ENCODE peak calls at places on chromosomes 7 and 10, in six cellular contexts. S is lower lobe of right lung; B is foreskin keratinocyte; I is HFF-Myc; N is H9; C is CD4-positive, alpha-beta T cell. G is an unnamed sample.

GRCh38 chr7:102897211-102897621 is 15.6 kb upstream of the LRRC17 start:
- DNase-seq in C (no peak), S (no peak), I (no peak), B (no peak), N (no peak), G (no peak)

GRCh38 chr10:11424456-11425287 is 186.8 kb downstream of the USP6NL start:
- DNase-seq in S (peak), B (peak), N (peak), I (peak), C (no peak), G (peak)

GRCh38 chr7:134660961-134661376 is 14.3 kb downstream of the BPGM start:
- DNase-seq in C (no peak), B (peak), I (no peak), S (no peak), N (no peak), G (no peak)

GRCh38 chr10:66440562-66440961 is 485.3 kb upstream of the LRRTM3 start:
- DNase-seq in S (no peak), C (no peak), N (no peak), B (no peak), I (no peak), G (no peak)

GRCh38 chr7:130896051-130896881 is 162.3 kb upstream of the KLF14 start:
- DNase-seq in B (no peak), I (no peak), N (no peak), S (no peak), C (no peak), G (no peak)

GRCh38 chr7:55477781-55478374 is 94.4 kb downstream of the VOPP1 start:
- DNase-seq in N (peak), B (no peak), S (no peak), I (peak), C (no peak), G (no peak)

GRCh38 chr7:148624735-148625134 is 34.2 kb downstream of the C7orf33 start:
- DNase-seq in N (no peak), I (no peak), B (no peak), C (no peak), S (no peak), G (no peak)

GRCh38 chr7:94701555-94701973 is 45.6 kb upstream of the SGCE start:
- DNase-seq in I (peak), C (no peak), N (no peak), B (peak), S (no peak), G (no peak)

GRCh38 chr10:4704034-4704545 is 121.9 kb upstream of the AKR1E2 start:
- DNase-seq in B (peak), S (no peak), N (no peak), C (no peak), I (peak), G (no peak)

GRCh38 chr7:135189961-135190360 is 19.5 kb upstream of the CYREN start:
- DNase-seq in C (no peak), I (peak), B (no peak), N (no peak), S (no peak), G (no peak)

GRCh38 chr7:85162743-85163142 is 24.1 kb downstream of the SEMA3D start:
- DNase-seq in S (no peak), B (no peak), I (no peak), N (no peak), C (no peak), G (no peak)

GRCh38 chr7:8057566-8057965 is 89.0 kb downstream of the GLCCI1 start:
- DNase-seq in C (no peak), B (no peak), I (no peak), S (no peak), N (no peak), G (no peak)

GRCh38 chr7:8105449-8106095 is 137.0 kb downstream of the GLCCI1 start:
- DNase-seq in N (no peak), B (no peak), S (no peak), I (no peak), C (no peak), G (no peak)

GRCh38 chr7:41732279-41733062 is 29.6 kb upstream of the INHBA start:
- DNase-seq in C (no peak), N (no peak), I (no peak), B (no peak), S (peak), G (no peak)

GRCh38 chr10:82925547-82925946 is 1050.6 kb downstream of the NRG3 start:
- DNase-seq in I (no peak), C (no peak), S (no peak), N (no peak), B (peak), G (no peak)

GRCh38 chr7:103791894-103792293 is 197.6 kb downstream of the RELN start:
- DNase-seq in B (no peak), N (no peak), I (no peak), S (no peak), C (no peak), G (no peak)

GRCh38 chr10:122473116-122473515 is 11.8 kb downstream of the HTRA1 start:
- DNase-seq in B (no peak), N (no peak), I (no peak), C (no peak), S (no peak), G (no peak)

GRCh38 chr7:43942997-43943701 is 16.9 kb downstream of the UBE2D4 start:
- DNase-seq in N (no peak), C (no peak), S (no peak), I (no peak), B (no peak), G (no peak)

GRCh38 chr10:12214763-12215218 is 18.8 kb downstream of the CDC123 start:
- DNase-seq in B (peak), C (peak), N (no peak), I (no peak), S (no peak), G (no peak)

GRCh38 chr7:20199015-20199737 is 18.0 kb downstream of the MACC1 start:
- DNase-seq in C (no peak), S (peak), N (no peak), B (peak), I (no peak), G (no peak)

GRCh38 chr10:127871631-127872010 is 21.1 kb downstream of the CLRN3 start:
- DNase-seq in C (no peak), B (no peak), I (no peak), N (no peak), S (no peak), G (no peak)

GRCh38 chr10:63468947-63469346 is 3.2 kb upstream of the JMJD1C start:
- DNase-seq in C (no peak), N (no peak), S (no peak), I (no peak), B (no peak), G (no peak)

GRCh38 chr7:128867842-128868623 is 5.4 kb downstream of the ATP6V1F start:
- DNase-seq in N (peak), B (peak), C (no peak), S (no peak), I (no peak), G (no peak)

GRCh38 chr7:149871576-149871975 is 2.2 kb upstream of the ATP6V0E2 start:
- DNase-seq in C (no peak), S (no peak), I (no peak), B (no peak), N (peak), G (no peak)

GRCh38 chr10:7162331-7162730 is 248.5 kb downstream of the SFMBT2 start:
- DNase-seq in N (no peak), S (no peak), C (no peak), I (no peak), B (no peak), G (no peak)

GRCh38 chr7:143300959-143301617 is 12.9 kb downstream of the CASP2 start:
- DNase-seq in I (no peak), C (no peak), B (no peak), N (no peak), S (no peak), G (no peak)

GRCh38 chr7:21500117-21500516 is 42.7 kb upstream of the DNAH11 start:
- DNase-seq in C (no peak), I (no peak), N (no peak), B (no peak), S (no peak), G (no peak)

DNA sequence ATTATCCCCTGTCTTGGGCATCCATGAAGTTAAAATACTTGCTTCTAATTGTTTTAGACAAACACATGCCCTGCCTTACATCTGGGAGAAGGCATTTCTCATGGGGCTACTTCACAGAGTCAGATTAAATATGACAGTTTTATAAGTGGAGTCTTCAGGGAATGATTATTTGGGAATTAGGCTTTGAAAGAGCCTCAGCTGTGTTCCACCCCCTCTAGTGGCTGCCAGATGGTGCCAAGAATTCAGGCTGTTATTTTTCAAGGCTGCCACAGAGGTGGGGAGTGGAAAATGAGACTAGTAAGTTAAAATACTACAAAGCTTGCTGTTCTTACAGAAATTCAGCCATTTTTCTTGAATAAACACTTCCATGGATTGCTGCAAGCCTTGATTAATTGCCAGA is 45.8 kb upstream of the DNAH11 start:
- DNase-seq in N (no peak), C (no peak), S (no peak), I (peak), B (peak), G (no peak)
- TF ChIP-seq CTCF in N (peak), C (no peak), S (peak), I (peak), B (no peak), G (no peak)

GRCh38 chr10:30491832-30492530 is 58.0 kb downstream of the MAP3K8 start:
- DNase-seq in I (no peak), N (no peak), B (no peak), C (no peak), S (no peak), G (no peak)

GRCh38 chr10:30494558-30494957 is 60.6 kb downstream of the MAP3K8 start:
- DNase-seq in N (no peak), S (no peak), I (no peak), B (no peak), C (no peak), G (no peak)

GRCh38 chr10:30491204-30491603 is 57.2 kb downstream of the MAP3K8 start:
- DNase-seq in N (no peak), I (no peak), S (no peak), C (no peak), B (peak), G (no peak)

GRCh38 chr10:30495687-30496086 is 61.7 kb downstream of the MAP3K8 start:
- DNase-seq in S (no peak), I (no peak), B (no peak), C (no peak), N (no peak), G (no peak)

DNA sequence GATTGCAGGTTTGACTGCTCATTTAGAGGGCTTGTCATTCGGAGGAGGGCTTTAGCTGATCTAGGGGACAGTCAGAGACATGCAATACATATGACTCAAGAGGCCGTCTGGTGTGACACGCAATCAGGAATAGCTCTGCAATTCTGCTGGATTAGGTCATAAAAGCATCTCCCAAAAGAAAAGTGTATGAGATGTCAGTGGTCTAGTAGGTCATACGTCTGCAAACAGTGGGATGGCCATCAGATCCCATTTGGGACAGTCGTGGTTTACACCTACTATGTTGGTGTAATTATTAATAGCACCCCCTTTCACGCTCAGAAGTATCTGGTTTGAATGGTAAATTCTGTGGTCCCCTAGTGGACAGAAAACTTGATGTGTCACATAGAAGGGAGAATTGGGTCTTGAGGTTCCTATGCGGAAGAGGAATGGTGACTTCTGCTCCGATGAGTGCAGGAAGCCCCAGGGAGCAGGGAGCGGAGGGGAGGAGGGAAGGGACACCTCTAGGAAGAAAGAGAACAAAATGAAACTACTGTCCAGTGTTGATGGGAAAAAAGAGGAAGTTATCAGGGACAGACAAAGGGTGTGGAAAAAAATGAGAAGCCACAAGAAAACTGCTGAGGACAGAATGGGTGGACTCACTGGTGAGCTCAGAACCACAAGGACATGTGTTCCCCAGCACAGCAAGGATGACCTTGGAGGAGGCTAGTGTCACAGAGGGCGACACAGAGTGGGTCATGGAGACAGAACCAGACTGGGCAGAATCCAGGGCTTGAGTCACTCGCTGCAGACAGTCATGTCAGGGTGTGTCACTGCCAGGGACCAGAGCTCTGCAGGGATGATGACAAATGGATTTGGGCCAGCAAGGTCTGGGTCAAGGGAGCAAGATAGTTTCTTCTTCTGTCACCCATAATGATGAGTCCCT is 59.9 kb downstream of the MAP3K8 start:
- DNase-seq in N (no peak), I (no peak), C (no peak), B (no peak), S (peak), G (no peak)
- TF ChIP-seq CTCF in N (peak), I (no peak), C (no peak), B (no peak), S (no peak), G (no peak)

DNA sequence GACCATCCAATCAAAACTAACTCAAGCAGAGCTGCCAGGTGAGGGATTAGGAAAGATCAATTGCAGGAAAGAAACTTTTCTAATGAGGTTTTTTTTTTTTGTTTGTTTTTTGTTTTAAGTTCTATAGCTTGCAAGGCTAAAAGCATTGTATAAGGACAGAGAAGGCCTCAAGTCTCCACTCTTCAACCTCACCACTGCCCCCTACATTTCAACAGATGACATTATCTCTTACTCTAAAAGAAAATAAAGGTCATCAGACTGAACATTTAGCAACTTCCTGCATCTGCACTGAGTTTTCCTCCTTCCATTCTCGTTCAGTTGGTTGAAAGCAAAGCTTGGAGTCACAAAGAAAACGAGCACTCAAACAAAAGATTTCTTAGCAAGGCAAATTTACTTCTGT is 45.2 kb upstream of the EXOC4 start:
- DNase-seq in N (no peak), C (no peak), B (no peak), I (no peak), S (no peak), G (no peak)
- TF ChIP-seq CTCF in N (peak), C (no peak), B (peak), I (peak), S (no peak), G (peak)

DNA sequence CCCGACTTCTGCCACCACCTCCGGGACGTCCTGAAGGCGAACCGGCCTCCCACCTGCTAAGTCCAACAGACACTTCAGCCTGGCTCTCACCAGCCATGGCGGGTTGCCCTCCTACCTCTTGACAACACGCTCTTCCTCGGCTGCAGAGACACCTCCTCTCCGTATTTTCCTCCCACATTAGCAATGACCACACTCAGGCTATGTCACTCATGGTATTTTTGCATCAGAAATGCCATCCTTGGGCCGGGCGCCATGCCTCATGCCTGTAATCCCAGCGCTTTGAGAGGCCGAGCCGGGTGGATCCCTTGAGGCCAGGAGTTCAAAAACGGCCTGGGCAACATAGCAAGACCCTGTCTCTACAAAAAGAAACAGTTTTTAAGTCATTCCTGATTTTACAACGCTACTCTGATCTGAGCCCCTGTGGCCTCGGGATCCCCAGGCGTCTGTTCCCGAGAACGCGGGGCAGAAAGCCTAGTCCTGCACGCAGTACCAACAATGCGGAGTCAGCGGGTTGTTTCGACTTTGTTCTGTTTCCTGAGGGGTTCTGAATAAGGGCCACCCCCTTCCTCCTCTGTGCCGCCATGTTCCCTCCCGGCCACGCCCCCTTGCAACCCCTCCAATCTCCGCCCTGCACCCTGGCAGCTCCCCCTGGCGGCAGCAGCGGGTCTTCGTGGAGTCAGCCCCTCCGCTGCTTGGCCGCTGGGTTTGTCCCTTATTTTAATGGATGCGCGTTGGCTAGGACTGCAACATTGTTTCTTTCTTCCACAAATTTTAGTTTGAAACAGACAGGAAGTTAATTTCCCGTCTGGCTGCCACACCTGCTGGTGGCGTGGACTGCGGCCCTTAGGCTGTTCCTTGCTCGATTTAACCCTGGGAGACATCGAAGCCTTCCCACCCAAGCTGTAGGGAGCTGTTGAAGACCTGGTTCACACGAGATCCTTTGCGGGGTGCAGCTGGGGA is 9.7 kb upstream of the ZFAND2A start:
- DNase-seq in C (peak), N (peak), B (peak), S (peak), I (no peak), G (peak)
- TF ChIP-seq CTCF in C (peak), N (peak), B (peak), S (peak), I (peak), G (peak)

GRCh38 chr10:37991655-37992054 is 15.2 kb upstream of the ZNF25 start:
- DNase-seq in I (no peak), S (no peak), N (no peak), B (no peak), C (no peak), G (no peak)

DNA sequence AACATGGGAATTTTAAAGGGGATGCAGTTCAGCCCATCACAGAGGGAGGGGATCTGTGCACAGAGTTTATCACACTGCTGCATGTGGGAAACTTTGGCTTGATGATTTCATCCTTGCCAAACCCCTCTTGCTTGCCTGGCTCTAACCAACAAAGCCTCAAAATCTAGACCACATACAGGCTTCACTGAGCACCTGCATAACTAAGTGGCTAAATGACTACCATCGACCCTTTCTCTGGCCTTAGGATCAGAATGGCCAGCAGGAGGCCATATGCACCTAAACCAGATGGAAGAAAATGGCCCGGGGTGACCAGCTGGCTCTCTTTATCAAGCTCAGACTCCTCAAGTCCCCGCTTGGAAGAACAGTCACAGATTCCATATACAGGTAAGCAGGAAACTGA is 15.6 kb upstream of the ZNF25 start:
- DNase-seq in C (no peak), N (no peak), B (no peak), I (no peak), S (no peak), G (no peak)
- TF ChIP-seq CTCF in C (no peak), N (no peak), B (no peak), I (no peak), S (no peak), G (no peak)

DNA sequence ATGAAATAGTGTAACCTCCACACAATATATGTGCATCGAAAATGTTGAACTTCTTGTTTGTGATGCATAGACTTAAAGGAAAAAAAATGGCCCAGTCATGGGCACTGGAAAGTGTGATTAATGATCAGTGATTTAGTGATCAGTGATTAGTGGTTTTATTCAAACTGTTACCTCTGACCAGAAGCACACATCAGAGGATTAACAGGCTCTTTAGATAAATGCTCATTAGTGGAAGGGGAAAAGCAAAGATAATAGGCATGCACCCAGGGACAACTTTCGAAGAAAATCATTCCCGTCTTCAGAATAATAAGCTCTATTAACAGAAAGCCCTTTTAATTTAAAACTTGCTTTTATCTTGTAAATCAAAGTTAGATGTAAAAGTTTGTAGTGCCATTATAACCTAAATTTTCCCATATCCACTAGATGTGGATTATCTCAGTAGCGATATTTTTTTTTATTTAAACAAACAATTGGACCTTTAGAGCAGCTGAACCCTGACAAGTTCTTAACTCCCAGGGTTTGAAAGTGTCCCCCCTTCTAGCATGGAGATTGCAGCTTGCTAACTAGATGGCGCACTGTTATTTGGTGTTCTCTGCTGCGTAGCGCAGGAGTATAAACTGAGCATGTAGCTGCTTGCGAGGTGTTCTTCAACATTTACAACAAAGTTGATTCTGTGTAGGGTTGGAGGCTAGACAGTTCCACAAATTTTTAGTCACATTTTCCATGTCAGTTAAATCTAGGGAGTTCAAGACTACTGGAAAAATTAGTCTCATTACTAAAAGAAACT is at the start of gene CREB5:
- DNase-seq in C (no peak), B (peak), I (no peak), N (peak), S (no peak), G (no peak)
- TF ChIP-seq CTCF in C (no peak), B (peak), I (no peak), N (peak), S (no peak), G (peak)